ENCODE peak calls at places on chromosomes 4 and X, in ten cellular contexts. T is A549; Y is choroid plexus epithelial cell; K is AG09309; G is CD8-positive, alpha-beta T cell; W is adipocyte; E is IMR-90; M is OCI-LY7; R is CD8-positive, alpha-beta memory T cell; H is endodermal cell. U is an unnamed sample.
A peak's percentile ranks its signal among the peaks of the same experiment; 100 is the strongest.

GRCh38 chrX:139106111-139106510 is 394.6 kb upstream of the FGF13 start:
- DNase-seq in R (no peak), W (no peak), T (no peak), M (no peak), G (no peak), E (no peak), Y (no peak), H (no peak), K (no peak), U (peak; percentile 45)

GRCh38 chr4:59455751-59456150 is 1744.4 kb upstream of the ADGRL3 start:
- DNase-seq in K (no peak), T (no peak), E (no peak), H (no peak), G (no peak), R (no peak), W (peak; percentile 1), Y (peak; percentile 24), M (no peak), U (no peak)

GRCh38 chr4:112520598-112521122 is 4.7 kb upstream of the NEUROG2 start:
- DNase-seq in E (no peak), M (no peak), Y (no peak), R (no peak), K (no peak), H (no peak), W (no peak), T (no peak), G (no peak), U (no peak)

GRCh38 chr4:127188847-127189246 is 443.9 kb upstream of the INTU start:
- DNase-seq in W (no peak), T (peak; percentile 1), M (no peak), Y (peak; percentile 45), R (no peak), E (peak; percentile 25), H (peak; percentile 48), G (no peak), K (no peak), U (no peak)

GRCh38 chr4:33386761-33387160 is 2666.6 kb downstream of the PCDH7 start:
- DNase-seq in W (no peak), E (no peak), H (no peak), M (no peak), R (no peak), G (no peak), K (no peak), Y (peak; percentile 5), T (peak; percentile 4), U (no peak)

GRCh38 chr4:173288296-173288695 is 45.9 kb downstream of the HMGB2 start:
- DNase-seq in R (peak; percentile 71), M (peak; percentile 77), W (peak; percentile 76), E (peak; percentile 57), T (peak; percentile 65), K (no peak), H (peak; percentile 91), Y (peak; percentile 74), G (peak; percentile 76), U (peak; percentile 1)

GRCh38 chr4:139887962-139888735 is 222.5 kb downstream of the MGST2 start:
- DNase-seq in K (no peak), R (no peak), W (peak; percentile 31), H (peak; percentile 62), T (no peak), E (no peak), Y (no peak), G (no peak), M (no peak), U (no peak)

GRCh38 chrX:103629295-103630170 is 758 bp downstream of the TCEAL1 start:
- DNase-seq in G (peak; percentile 21), R (peak; percentile 44), K (peak; percentile 31), H (peak; percentile 95), T (peak; percentile 86), W (peak; percentile 69), E (peak; percentile 67), M (peak; percentile 11), Y (peak; percentile 73), U (no peak)

GRCh38 chr4:14184265-14184664 is 556.7 kb upstream of the BOD1L1 start:
- DNase-seq in R (no peak), K (peak; percentile 50), M (no peak), Y (peak; percentile 42), H (peak; percentile 48), E (peak; percentile 16), T (no peak), W (no peak), G (no peak), U (no peak)

GRCh38 chr4:3613980-3614730 is 81.9 kb upstream of the LRPAP1 start:
- DNase-seq in T (no peak), R (no peak), H (peak; percentile 42), Y (no peak), W (peak; percentile 20), M (no peak), G (no peak), K (no peak), E (no peak), U (peak; percentile 18)

GRCh38 chr4:148161601-148162000 is 280.6 kb downstream of the NR3C2 start:
- DNase-seq in H (no peak), G (no peak), M (no peak), W (no peak), K (no peak), E (no peak), T (no peak), Y (no peak), R (no peak), U (no peak)

GRCh38 chr4:184384810-184385557 is 89.4 kb downstream of the IRF2 start:
- DNase-seq in W (peak; percentile 61), K (no peak), E (peak; percentile 46), Y (peak; percentile 53), T (no peak), H (peak; percentile 42), M (peak; percentile 25), G (no peak), R (no peak), U (no peak)
- H3K4me3 ChIP-seq in W (peak overlapping the region; percentile 72), K (no peak overlapping the region), E (no peak overlapping the region), Y (no peak overlapping the region), T (no peak overlapping the region), H (no peak overlapping the region), M (peak overlapping the region; percentile 45), G (no peak overlapping the region), R (no peak overlapping the region), U (no peak overlapping the region)

GRCh38 chr4:87527446-87528240 is 1.5 kb downstream of the SPARCL1 start:
- DNase-seq in W (no peak), K (no peak), H (no peak), R (no peak), E (no peak), T (no peak), G (no peak), M (no peak), Y (peak; percentile 23), U (no peak)

GRCh38 chr4:87529187-87529586 is at the start of gene SPARCL1:
- DNase-seq in R (no peak), G (no peak), W (peak; percentile 28), H (peak; percentile 49), Y (no peak), K (no peak), E (no peak), M (no peak), T (no peak), U (no peak)

GRCh38 chr4:87530868-87531267 is 1.7 kb upstream of the SPARCL1 start:
- DNase-seq in E (peak; percentile 27), H (no peak), Y (peak; percentile 22), G (no peak), K (no peak), R (no peak), T (no peak), M (no peak), W (peak; percentile 53), U (no peak)

GRCh38 chr4:87532109-87532508 is 2.9 kb upstream of the SPARCL1 start:
- DNase-seq in H (no peak), G (no peak), R (no peak), T (no peak), W (no peak), Y (no peak), M (no peak), K (no peak), E (no peak), U (no peak)

DNA sequence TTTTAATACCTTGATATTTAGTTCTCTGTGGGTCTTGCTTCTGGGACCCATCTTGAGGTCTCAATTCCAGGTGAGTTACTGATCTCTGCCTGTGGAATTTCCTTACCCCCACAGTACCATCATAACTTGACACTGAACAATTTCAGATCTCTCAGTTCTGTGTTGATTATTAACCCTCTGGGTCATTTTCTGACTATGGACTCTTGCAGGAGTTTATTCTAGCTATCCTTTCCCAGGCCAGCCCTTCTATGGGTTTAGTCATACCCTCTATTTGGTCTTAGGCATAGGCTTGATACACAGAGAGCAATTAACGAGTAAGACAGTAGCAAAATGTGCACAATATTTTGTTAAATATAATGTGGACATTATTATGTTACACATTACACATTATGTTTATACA is 3.7 kb upstream of the SPARCL1 start:
- DNase-seq in K (no peak), T (no peak), W (no peak), Y (no peak), E (no peak), R (no peak), G (no peak), M (no peak), H (no peak), U (no peak)
- H3K4me3 ChIP-seq in K (no peak overlapping the region), T (no peak overlapping the region), W (no peak overlapping the region), Y (no peak overlapping the region), E (no peak overlapping the region), R (no peak overlapping the region), G (no peak overlapping the region), M (no peak overlapping the region), H (no peak overlapping the region), U (no peak overlapping the region)

GRCh38 chrX:9961750-9962149 is 5.4 kb upstream of the CLDN34 start:
- DNase-seq in E (no peak), W (no peak), Y (no peak), G (no peak), M (no peak), R (no peak), T (no peak), K (no peak), H (no peak), U (no peak)

GRCh38 chrX:9958183-9958582 is 9.0 kb upstream of the CLDN34 start:
- DNase-seq in T (no peak), Y (no peak), E (no peak), R (no peak), W (no peak), G (no peak), H (no peak), M (no peak), K (no peak), U (no peak)

GRCh38 chrX:9955506-9955905 is 11.7 kb upstream of the CLDN34 start:
- DNase-seq in M (no peak), Y (peak; percentile 75), R (no peak), K (peak; percentile 46), W (peak; percentile 70), H (no peak), E (peak; percentile 90), G (no peak), T (no peak), U (no peak)

GRCh38 chrX:9953396-9953795 is 13.8 kb upstream of the CLDN34 start:
- DNase-seq in W (no peak), R (no peak), M (peak; percentile 4), H (no peak), T (no peak), K (no peak), E (no peak), G (no peak), Y (no peak), U (no peak)

GRCh38 chrX:9957743-9958142 is 9.4 kb upstream of the CLDN34 start:
- DNase-seq in W (no peak), E (no peak), H (no peak), K (no peak), R (no peak), T (no peak), Y (no peak), G (no peak), M (no peak), U (no peak)
- H3K4me3 ChIP-seq in W (no peak overlapping the region), E (no peak overlapping the region), H (no peak overlapping the region), K (no peak overlapping the region), R (no peak overlapping the region), T (no peak overlapping the region), Y (no peak overlapping the region), G (no peak overlapping the region), M (no peak overlapping the region), U (no peak overlapping the region)

GRCh38 chr4:41797260-41797659 is 48.7 kb upstream of the PHOX2B start:
- DNase-seq in Y (no peak), T (no peak), M (no peak), K (no peak), H (no peak), R (no peak), G (no peak), W (no peak), E (no peak), U (no peak)
- H3K4me3 ChIP-seq in Y (no peak overlapping the region), T (no peak overlapping the region), M (no peak overlapping the region), K (no peak overlapping the region), H (no peak overlapping the region), R (no peak overlapping the region), G (no peak overlapping the region), W (no peak overlapping the region), E (no peak overlapping the region), U (no peak overlapping the region)